ENCODE peak calls at places on chromosome 12, in seven cellular contexts. V is H9, X is mesendoderm, R is IMR-90, F is neuronal stem cell, U is mesenchymal stem cell, G is trophoblast cell. C is an unnamed sample. For H3K4me1, the result is how much of the 10 kb centered on the place peaks cover.

GRCh38 chr12:26402648-26403047 is 207.3 kb downstream of the SSPN start:
- DNase-seq in V (peak), X (peak), R (no peak), F (no peak), U (peak), G (peak), C (peak)

GRCh38 chr12:88237954-88238353 is 95.8 kb downstream of the TMTC3 start:
- DNase-seq in V (no peak), X (no peak), R (peak), F (no peak), U (peak), G (no peak), C (no peak)

GRCh38 chr12:15011162-15011561 is 38.3 kb downstream of the PDE6H start:
- DNase-seq in V (no peak), X (peak), R (no peak), F (no peak), U (no peak), G (no peak), C (no peak)

GRCh38 chr12:45726594-45727300 is 2.8 kb upstream of the ARID2 start:
- DNase-seq in V (peak), X (peak), R (peak), F (no peak), U (peak), G (peak), C (no peak)

GRCh38 chr12:112183141-112183581 is 57.8 kb downstream of the TRAFD1 start:
- DNase-seq in V (no peak), X (no peak), R (peak), F (no peak), U (no peak), G (no peak), C (no peak)

GRCh38 chr12:118160536-118160935 is 24.6 kb downstream of the PEBP1 start:
- DNase-seq in V (no peak), X (no peak), R (no peak), F (no peak), U (no peak), G (no peak), C (no peak)

GRCh38 chr12:113273053-113273725 is 51.9 kb downstream of the TPCN1 start:
- DNase-seq in V (no peak), X (peak), R (peak), F (no peak), U (peak), G (no peak), C (no peak)

GRCh38 chr12:80195143-80195726 is 95.9 kb downstream of the OTOGL start:
- DNase-seq in V (peak), X (peak), R (peak), F (peak), U (peak), G (peak), C (no peak)

GRCh38 chr12:86275356-86275755 is 19.2 kb upstream of the MGAT4C start:
- DNase-seq in V (no peak), X (peak), R (no peak), F (no peak), U (no peak), G (no peak), C (no peak)

GRCh38 chr12:116539905-116540482 is 19.2 kb upstream of the MAP1LC3B2 start:
- DNase-seq in V (peak), X (peak), R (peak), F (peak), U (peak), G (no peak), C (no peak)

GRCh38 chr12:78187741-78188140 is 357.0 kb downstream of the NAV3 start:
- DNase-seq in V (no peak), X (peak), R (no peak), F (no peak), U (no peak), G (no peak), C (no peak)

GRCh38 chr12:6827982-6828670 is at the start of gene P3H3:
- DNase-seq in V (peak), X (peak), R (peak), F (no peak), U (peak), G (no peak), C (no peak)

GRCh38 chr12:103495158-103495782 is 498 bp downstream of the C12orf42 start:
- DNase-seq in V (peak), X (peak), R (no peak), F (peak), U (no peak), G (no peak), C (peak)

GRCh38 chr12:131122631-131123030 is 168.9 kb downstream of the ADGRD1 start:
- DNase-seq in V (peak), X (no peak), R (no peak), F (no peak), U (no peak), G (no peak), C (no peak)

GRCh38 chr12:105561981-105562726 is 231.7 kb downstream of the C12orf75 start:
- DNase-seq in V (peak), X (peak), R (peak), F (no peak), U (peak), G (no peak), C (no peak)

GRCh38 chr12:38903596-38903995 is 1.8 kb downstream of the CPNE8 start:
- DNase-seq in V (no peak), X (peak), R (no peak), F (no peak), U (no peak), G (no peak), C (no peak)

GRCh38 chr12:91633734-91634357 is 451.2 kb upstream of the DCN start:
- DNase-seq in V (peak), X (no peak), R (no peak), F (no peak), U (no peak), G (peak), C (no peak)

GRCh38 chr12:92337128-92337527 is 191.5 kb upstream of the BTG1 start:
- DNase-seq in V (no peak), X (no peak), R (peak), F (no peak), U (peak), G (no peak), C (no peak)

GRCh38 chr12:31324116-31324844 is 1.7 kb downstream of the SINHCAF start:
- DNase-seq in V (peak), X (peak), R (peak), F (peak), U (peak), G (peak), C (peak)

GRCh38 chr12:43501705-43502104 is 50.3 kb downstream of the ADAMTS20 start:
- DNase-seq in V (no peak), X (peak), R (peak), F (no peak), U (peak), G (no peak), C (no peak)

GRCh38 chr12:126248871-126249403 is 1183.7 kb downstream of the AACS start:
- DNase-seq in V (no peak), X (peak), R (no peak), F (no peak), U (no peak), G (peak), C (no peak)

GRCh38 chr12:132285991-132286681 is 43.3 kb downstream of the GALNT9 start:
- DNase-seq in V (peak), X (peak), R (peak), F (no peak), U (no peak), G (no peak), C (no peak)

GRCh38 chr12:93484315-93484981 is 17.1 kb downstream of the MRPL42 start:
- DNase-seq in V (no peak), X (no peak), R (peak), F (no peak), U (peak), G (peak), C (no peak)

GRCh38 chr12:59149995-59150642 is 229.8 kb upstream of the LRIG3 start:
- DNase-seq in V (no peak), X (peak), R (peak), F (peak), U (peak), G (peak), C (no peak)

GRCh38 chr12:22257100-22257499 is 77.4 kb downstream of the ST8SIA1 start:
- DNase-seq in V (no peak), X (no peak), R (no peak), F (no peak), U (no peak), G (no peak), C (no peak)

GRCh38 chr12:44247588-44247987 is 411.7 kb downstream of the TMEM117 start:
- DNase-seq in V (peak), X (peak), R (no peak), F (no peak), U (no peak), G (no peak), C (peak)

GRCh38 chr12:108996320-108996719 is 24.5 kb downstream of the SVOP start:
- DNase-seq in V (no peak), X (no peak), R (no peak), F (no peak), U (no peak), G (no peak), C (no peak)

GRCh38 chr12:55850893-55851292 is 8.2 kb upstream of the MMP19 start:
- DNase-seq in V (no peak), X (peak), R (peak), F (no peak), U (peak), G (peak), C (no peak)

GRCh38 chr12:115354007-115354452 is 670.1 kb upstream of the TBX3 start:
- DNase-seq in V (no peak), X (no peak), R (peak), F (no peak), U (peak), G (peak), C (no peak)

GRCh38 chr12:123895477-123895876 is 77.2 kb downstream of the CCDC92 start:
- DNase-seq in V (no peak), X (no peak), R (no peak), F (no peak), U (no peak), G (no peak), C (no peak)

GRCh38 chr12:105013892-105014291 is 27.8 kb downstream of the NOPCHAP1 start:
- DNase-seq in V (no peak), X (peak), R (peak), F (no peak), U (peak), G (no peak), C (no peak)

DNA sequence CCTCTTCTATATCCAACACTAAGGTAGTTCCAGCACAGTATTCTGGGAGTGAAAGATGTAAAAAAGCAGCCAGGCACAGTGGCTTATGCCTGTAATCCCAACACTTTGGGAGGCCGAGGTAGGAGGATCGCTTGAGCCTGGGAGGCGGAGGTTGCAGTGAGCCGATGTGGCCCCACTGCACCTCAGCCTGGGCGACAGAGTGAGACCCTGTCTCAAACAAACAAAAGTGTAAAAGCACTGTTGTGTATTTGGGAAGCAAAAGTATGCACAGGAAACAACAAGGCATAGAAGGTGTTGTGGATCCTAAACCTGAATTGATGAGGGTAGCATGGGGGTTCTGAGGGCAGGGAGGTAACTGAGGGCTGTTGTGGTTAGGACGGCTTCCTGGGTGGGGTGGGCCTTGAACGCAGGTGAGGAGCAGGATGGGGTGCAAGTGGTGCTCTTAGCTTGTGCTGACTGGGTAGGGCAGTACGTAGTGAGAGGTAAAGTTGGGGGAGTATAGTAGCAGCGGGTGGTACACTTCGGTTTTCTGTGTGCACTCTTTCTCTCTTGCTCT is 64.2 kb downstream of the RASSF3 start:
- DNase-seq in V (no peak), X (no peak), R (no peak), F (no peak), U (no peak), G (peak), C (no peak)
- H3K4me1 ChIP-seq in V (under half), X (under half), R (under half), F (under half), U (under half), G (under half), C (under half)

GRCh38 chr12:3271639-3272038 is 194.5 kb downstream of the TSPAN9 start:
- DNase-seq in V (no peak), X (no peak), R (no peak), F (no peak), U (no peak), G (no peak), C (no peak)
- H2BK5ac ChIP-seq in V (no peak), X (no peak), R (no peak), F (no peak), U (no peak), G (no peak), C (no peak)

GRCh38 chr12:11758087-11758837 is 108.8 kb downstream of the ETV6 start:
- DNase-seq in V (no peak), X (no peak), R (no peak), F (peak), U (no peak), G (no peak), C (no peak)
- H3K4me1 ChIP-seq in V (under half), X (under half), R (under half), F (under half), U (under half), G (under half), C (under half)

DNA sequence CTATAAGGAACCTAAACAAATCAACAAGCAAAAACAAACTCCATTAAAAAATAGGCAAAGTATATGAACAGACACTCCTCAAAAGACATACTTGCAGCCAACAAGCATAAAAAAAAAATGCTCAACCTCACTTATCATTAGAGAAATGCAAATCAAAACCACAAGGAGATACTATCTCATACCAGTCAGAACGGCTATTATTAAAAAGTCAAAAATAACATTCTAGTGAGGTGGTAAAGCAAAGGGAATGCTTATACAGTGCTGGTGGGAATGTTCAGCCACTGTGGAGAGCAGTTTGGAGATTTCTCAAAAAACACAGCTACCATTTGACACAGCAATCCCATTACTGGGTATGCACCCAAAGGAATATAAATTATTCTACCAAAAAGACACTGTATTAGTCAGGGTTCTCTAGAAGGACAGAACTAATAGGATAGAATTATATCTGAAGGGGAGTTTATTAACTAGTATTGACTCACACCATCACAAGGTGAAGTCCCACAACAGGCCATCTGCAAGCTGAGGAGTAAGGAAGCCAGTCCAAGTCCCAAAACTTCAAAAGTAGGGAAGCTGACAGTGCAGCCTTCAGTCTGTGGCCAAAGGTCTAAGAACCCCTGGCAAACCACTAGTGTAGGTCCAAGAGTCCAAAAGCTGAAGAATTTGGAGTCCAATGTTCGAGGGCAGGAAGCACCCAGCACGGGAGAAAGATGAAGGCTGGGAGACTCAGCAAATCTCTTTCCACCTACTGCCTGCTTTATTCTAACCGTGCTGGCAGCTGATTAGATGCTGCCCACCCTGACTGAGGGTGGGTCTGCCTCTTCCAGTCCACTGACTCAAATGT is 101.6 kb upstream of the KRAS start:
- DNase-seq in V (no peak), X (no peak), R (peak), F (no peak), U (peak), G (peak), C (no peak)
- H2BK5ac ChIP-seq in V (no peak), X (no peak), R (no peak), F (no peak), U (no peak), G (no peak), C (no peak)